ENCODE peak calls at places on chromosome 2, in five cellular contexts. One of them, this sample, is unnamed.

GRCh38 chr2:71746946-71747501 is 293.7 kb downstream of the DYSF start:
- DNase-seq in left lobe of liver: no peak
- DNase-seq in Right ventricle myocardium superior: peak; percentile 70
- DNase-seq in H9: no peak
- DNase-seq in sciatic nerve: no peak
- DNase-seq in this sample: no peak

GRCh38 chr2:219628986-219629901 is 1.8 kb downstream of the SLC4A3 start:
- DNase-seq in left lobe of liver: no peak
- DNase-seq in Right ventricle myocardium superior: no peak
- DNase-seq in H9: no peak
- DNase-seq in sciatic nerve: no peak
- DNase-seq in this sample: no peak

GRCh38 chr2:10709290-10709939 is 12.0 kb upstream of the ATP6V1C2 start:
- DNase-seq in left lobe of liver: no peak
- DNase-seq in Right ventricle myocardium superior: no peak
- DNase-seq in H9: peak; percentile 81
- DNase-seq in sciatic nerve: no peak
- DNase-seq in this sample: no peak

GRCh38 chr2:14423145-14423906 is 209.2 kb upstream of the LRATD1 start:
- DNase-seq in left lobe of liver: no peak
- DNase-seq in Right ventricle myocardium superior: no peak
- DNase-seq in H9: no peak
- DNase-seq in sciatic nerve: no peak
- DNase-seq in this sample: no peak

GRCh38 chr2:19722486-19723420 is 179.0 kb downstream of the TTC32 start:
- DNase-seq in left lobe of liver: no peak
- DNase-seq in Right ventricle myocardium superior: no peak
- DNase-seq in H9: no peak
- DNase-seq in sciatic nerve: no peak
- DNase-seq in this sample: no peak

GRCh38 chr2:120571015-120571728 is 164.5 kb upstream of the GLI2 start:
- DNase-seq in left lobe of liver: peak; percentile 64
- DNase-seq in Right ventricle myocardium superior: peak; percentile 16
- DNase-seq in H9: no peak
- DNase-seq in sciatic nerve: no peak
- DNase-seq in this sample: no peak

GRCh38 chr2:108182489-108182888 is 57.3 kb upstream of the SULT1C3 start:
- DNase-seq in left lobe of liver: no peak
- DNase-seq in Right ventricle myocardium superior: no peak
- DNase-seq in H9: peak; percentile 70
- DNase-seq in sciatic nerve: no peak
- DNase-seq in this sample: no peak

GRCh38 chr2:105773568-105773967 is 28.9 kb downstream of the NCK2 start:
- DNase-seq in left lobe of liver: no peak
- DNase-seq in Right ventricle myocardium superior: no peak
- DNase-seq in H9: no peak
- DNase-seq in sciatic nerve: no peak
- DNase-seq in this sample: no peak

GRCh38 chr2:182650704-182651103 is 65.4 kb upstream of the DNAJC10 start:
- DNase-seq in left lobe of liver: no peak
- DNase-seq in Right ventricle myocardium superior: no peak
- DNase-seq in H9: no peak
- DNase-seq in sciatic nerve: no peak
- DNase-seq in this sample: no peak

GRCh38 chr2:168697668-168698121 is 104.7 kb upstream of the NOSTRIN start:
- DNase-seq in left lobe of liver: no peak
- DNase-seq in Right ventricle myocardium superior: no peak
- DNase-seq in H9: no peak
- DNase-seq in sciatic nerve: no peak
- DNase-seq in this sample: no peak

GRCh38 chr2:47904903-47905453 is 1.3 kb downstream of the FBXO11 start:
- DNase-seq in left lobe of liver: peak; percentile 58
- DNase-seq in Right ventricle myocardium superior: peak; percentile 65
- DNase-seq in H9: no peak
- DNase-seq in sciatic nerve: peak; percentile 68
- DNase-seq in this sample: peak; percentile 72

GRCh38 chr2:20620696-20621365 is 30.1 kb downstream of the HS1BP3 start:
- DNase-seq in left lobe of liver: no peak
- DNase-seq in Right ventricle myocardium superior: peak; percentile 32
- DNase-seq in H9: no peak
- DNase-seq in sciatic nerve: peak; percentile 51
- DNase-seq in this sample: no peak

GRCh38 chr2:190766581-190766980 is 114.0 kb upstream of the GLS start:
- DNase-seq in left lobe of liver: no peak
- DNase-seq in Right ventricle myocardium superior: no peak
- DNase-seq in H9: no peak
- DNase-seq in sciatic nerve: no peak
- DNase-seq in this sample: no peak

GRCh38 chr2:240991378-240992263 is 6.8 kb upstream of the SNED1 start:
- DNase-seq in left lobe of liver: peak; percentile 65
- DNase-seq in Right ventricle myocardium superior: peak; percentile 90
- DNase-seq in H9: peak; percentile 42
- DNase-seq in sciatic nerve: peak; percentile 86
- DNase-seq in this sample: peak; percentile 67

GRCh38 chr2:74704216-74704615 is 50.2 kb downstream of the SEMA4F start:
- DNase-seq in left lobe of liver: no peak
- DNase-seq in Right ventricle myocardium superior: no peak
- DNase-seq in H9: no peak
- DNase-seq in sciatic nerve: no peak
- DNase-seq in this sample: no peak

GRCh38 chr2:109715302-109715937 is 78.7 kb upstream of the RGPD5 start:
- DNase-seq in left lobe of liver: peak; percentile 67
- DNase-seq in Right ventricle myocardium superior: peak; percentile 47
- DNase-seq in H9: peak; percentile 65
- DNase-seq in sciatic nerve: peak; percentile 39
- DNase-seq in this sample: peak; percentile 42

GRCh38 chr2:508121-508520 is 169.1 kb downstream of the TMEM18 start:
- DNase-seq in left lobe of liver: no peak
- DNase-seq in Right ventricle myocardium superior: no peak
- DNase-seq in H9: no peak
- DNase-seq in sciatic nerve: no peak
- DNase-seq in this sample: no peak

GRCh38 chr2:211900518-211900917 is 638.1 kb downstream of the ERBB4 start:
- DNase-seq in left lobe of liver: no peak
- DNase-seq in Right ventricle myocardium superior: no peak
- DNase-seq in H9: no peak
- DNase-seq in sciatic nerve: no peak
- DNase-seq in this sample: no peak

GRCh38 chr2:26345284-26345553 is 724 bp upstream of the SELENOI start:
- DNase-seq in left lobe of liver: no peak
- DNase-seq in Right ventricle myocardium superior: no peak
- DNase-seq in H9: no peak
- DNase-seq in sciatic nerve: no peak
- DNase-seq in this sample: no peak

GRCh38 chr2:119753041-119753929 is 6.4 kb upstream of the PTPN4 start:
- DNase-seq in left lobe of liver: no peak
- DNase-seq in Right ventricle myocardium superior: no peak
- DNase-seq in H9: no peak
- DNase-seq in sciatic nerve: no peak
- DNase-seq in this sample: no peak

GRCh38 chr2:31060397-31060796 is 77.8 kb downstream of the GALNT14 start:
- DNase-seq in left lobe of liver: no peak
- DNase-seq in Right ventricle myocardium superior: no peak
- DNase-seq in H9: no peak
- DNase-seq in sciatic nerve: no peak
- DNase-seq in this sample: no peak

GRCh38 chr2:61233581-61233980 is 71.6 kb downstream of the C2orf74 start:
- DNase-seq in left lobe of liver: no peak
- DNase-seq in Right ventricle myocardium superior: no peak
- DNase-seq in H9: no peak
- DNase-seq in sciatic nerve: no peak
- DNase-seq in this sample: no peak

GRCh38 chr2:163347982-163348842 is 387.6 kb downstream of the FIGN start:
- DNase-seq in left lobe of liver: peak; percentile 54
- DNase-seq in Right ventricle myocardium superior: peak; percentile 83
- DNase-seq in H9: peak; percentile 93
- DNase-seq in sciatic nerve: peak; percentile 80
- DNase-seq in this sample: peak; percentile 76

GRCh38 chr2:127100261-127101047 is 6.5 kb downstream of the BIN1 start:
- DNase-seq in left lobe of liver: no peak
- DNase-seq in Right ventricle myocardium superior: no peak
- DNase-seq in H9: no peak
- DNase-seq in sciatic nerve: peak; percentile 52
- DNase-seq in this sample: no peak

GRCh38 chr2:48126180-48126579 is 219.9 kb upstream of the FBXO11 start:
- DNase-seq in left lobe of liver: no peak
- DNase-seq in Right ventricle myocardium superior: peak; percentile 47
- DNase-seq in H9: no peak
- DNase-seq in sciatic nerve: peak; percentile 66
- DNase-seq in this sample: no peak